ENCODE peak calls at places on chromosome 20, in ten cellular contexts. K is brain microvascular endothelial cell; U is uterus; F is stomach; D is mammary epithelial cell; R is tibial nerve; V is left lung; H is Peyer's patch; P is CD8-positive, alpha-beta T cell; N is lower lobe of right lung. M is an unnamed sample.
A peak's percentile ranks its signal among the peaks of the same experiment; 100 is the strongest.

GRCh38 chr20:19992996-19993908 is 23.9 kb upstream of the NAA20 start:
- DNase-seq in U (no peak), H (no peak), N (no peak), V (no peak), D (peak; percentile 95), F (no peak), R (no peak), P (no peak), K (peak; percentile 88), M (no peak)

GRCh38 chr20:4064118-4064962 is 49.0 kb upstream of the RNF24 start:
- DNase-seq in V (peak; percentile 91), N (peak; percentile 88), K (peak; percentile 88), R (peak; percentile 88), P (no peak), F (peak; percentile 94), H (peak; percentile 24), U (peak; percentile 93), D (peak; percentile 79), M (no peak)

GRCh38 chr20:23627501-23627900 is 10.3 kb downstream of the CST3 start:
- DNase-seq in R (no peak), U (no peak), F (no peak), P (no peak), H (no peak), N (no peak), K (no peak), D (no peak), V (no peak), M (no peak)

GRCh38 chr20:34938466-34939163 is 17.0 kb downstream of the GSS start:
- DNase-seq in D (no peak), V (peak; percentile 76), F (peak; percentile 91), H (no peak), P (no peak), U (no peak), N (peak; percentile 74), R (peak; percentile 25), K (no peak), M (no peak)

GRCh38 chr20:10040070-10040970 is 5.5 kb downstream of the ANKEF1 start:
- DNase-seq in F (no peak), U (no peak), D (peak; percentile 79), R (no peak), V (no peak), N (no peak), H (no peak), P (no peak), K (peak; percentile 67), M (no peak)

GRCh38 chr20:15831201-15831600 is 742.0 kb downstream of the KIF16B start:
- DNase-seq in H (no peak), K (no peak), F (no peak), N (no peak), R (no peak), P (no peak), U (no peak), D (peak; percentile 83), V (no peak), M (no peak)

GRCh38 chr20:40286991-40287531 is 402.0 kb downstream of the MAFB start:
- DNase-seq in U (peak; percentile 23), P (no peak), R (no peak), V (no peak), D (peak; percentile 91), K (no peak), N (peak; percentile 74), H (no peak), F (peak; percentile 70), M (no peak)

GRCh38 chr20:24368253-24368652 is 101.2 kb upstream of the SYNDIG1 start:
- DNase-seq in H (no peak), F (no peak), K (no peak), U (no peak), N (no peak), P (no peak), V (no peak), R (no peak), D (no peak), M (no peak)

GRCh38 chr20:43388267-43389081 is 69.2 kb upstream of the SRSF6 start:
- DNase-seq in K (peak; percentile 1), V (peak; percentile 58), N (peak; percentile 62), F (no peak), U (peak; percentile 45), R (no peak), D (no peak), P (no peak), H (no peak), M (no peak)

GRCh38 chr20:14406495-14406894 is 69.1 kb upstream of the FLRT3 start:
- DNase-seq in R (no peak), N (no peak), K (peak; percentile 50), D (peak; percentile 72), F (no peak), P (no peak), U (no peak), H (no peak), V (no peak), M (no peak)

DNA sequence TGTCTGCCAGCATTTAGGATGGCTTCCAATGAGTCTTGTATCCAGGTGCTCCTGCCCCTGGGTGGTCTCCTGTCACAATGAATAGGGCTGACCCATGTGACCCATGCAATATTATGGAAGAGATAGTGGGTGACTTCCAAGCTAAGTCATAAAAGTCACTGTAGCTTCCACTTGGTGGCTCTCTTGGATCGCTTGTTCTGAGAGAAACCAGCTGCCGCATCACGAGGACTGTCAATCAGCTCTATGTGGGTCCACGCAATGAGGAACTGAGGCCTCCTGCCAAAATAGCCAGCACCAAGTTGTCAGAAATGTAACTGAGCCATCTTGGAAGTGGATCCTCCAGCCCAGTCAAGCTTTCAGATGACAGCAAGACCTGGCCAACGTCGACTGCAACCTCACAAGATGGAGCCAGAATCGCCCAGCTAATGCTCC is 14.9 kb upstream of the MATN4 start:
- DNase-seq in D (peak; percentile 51), V (peak; percentile 83), U (no peak), K (no peak), H (peak; percentile 62), R (no peak), P (no peak), N (peak; percentile 78), F (peak; percentile 70), M (no peak)
- TF ChIP-seq CTCF in D (no peak), V (no peak), U (no peak), K (peak; percentile 27), H (no peak), R (peak; percentile 28), P (no peak), N (peak; percentile 33), F (peak; percentile 18), M (peak; percentile 37)

DNA sequence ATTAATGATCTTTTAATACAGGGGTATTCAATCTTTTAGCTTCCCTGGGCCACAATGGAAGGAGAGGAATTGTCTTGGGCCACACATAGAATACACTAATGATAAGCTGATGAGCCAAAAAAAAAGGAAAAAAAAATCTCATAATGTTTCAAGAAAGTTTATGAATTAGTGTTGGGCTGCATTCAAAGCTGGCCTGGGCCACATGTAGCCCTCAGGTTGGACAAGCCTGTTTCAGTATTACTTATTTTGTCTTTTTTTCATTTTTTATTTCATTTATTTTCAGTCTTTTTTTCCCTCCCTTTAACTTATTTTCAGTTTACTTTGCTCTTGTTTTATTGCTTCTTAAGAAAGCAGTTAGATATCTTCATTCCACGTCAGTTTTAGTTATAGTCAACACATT is 2171.8 kb upstream of the DEFB115 start:
- DNase-seq in D (no peak), K (no peak), U (no peak), F (no peak), V (no peak), P (no peak), R (no peak), N (no peak), H (no peak), M (no peak)
- H3K4me3 ChIP-seq in D (no peak overlapping the region), K (no peak overlapping the region), U (no peak overlapping the region), F (no peak overlapping the region), V (no peak overlapping the region), P (no peak overlapping the region), R (no peak overlapping the region), N (no peak overlapping the region), H (no peak overlapping the region), M (no peak overlapping the region)

GRCh38 chr20:63044605-63045004 is 37.8 kb upstream of the BHLHE23 start:
- DNase-seq in F (no peak), P (no peak), K (no peak), H (no peak), U (no peak), D (no peak), R (no peak), N (peak; percentile 13), V (no peak), M (no peak)

GRCh38 chr20:63044204-63044600 is 37.4 kb upstream of the BHLHE23 start:
- DNase-seq in D (no peak), U (no peak), N (peak; percentile 20), R (no peak), H (no peak), F (no peak), V (no peak), K (no peak), P (no peak), M (no peak)

GRCh38 chr20:63041776-63042175 is 35.0 kb upstream of the BHLHE23 start:
- DNase-seq in U (no peak), F (no peak), K (no peak), N (peak; percentile 3), D (no peak), R (no peak), H (no peak), V (no peak), P (no peak), M (no peak)

GRCh38 chr20:63042448-63043071 is 35.8 kb upstream of the BHLHE23 start:
- DNase-seq in F (no peak), N (peak; percentile 10), U (no peak), V (no peak), P (no peak), R (no peak), H (no peak), D (no peak), K (no peak), M (no peak)

GRCh38 chr20:63043348-63044203 is 36.8 kb upstream of the BHLHE23 start:
- DNase-seq in R (no peak), D (no peak), F (no peak), N (peak; percentile 43), U (no peak), V (no peak), K (no peak), P (no peak), H (no peak), M (no peak)
- H3K27me3 ChIP-seq in R (no peaks in the 10 kb centered on the region), D (no peaks in the 10 kb centered on the region), F (peaks cover 93% of the 10 kb centered on the region), N (peaks cover 29% of the 10 kb centered on the region), U (no peaks in the 10 kb centered on the region), V (no peaks in the 10 kb centered on the region), K (peaks cover 12% of the 10 kb centered on the region), P (no peaks in the 10 kb centered on the region), H (no peaks in the 10 kb centered on the region), M (no peaks in the 10 kb centered on the region)

GRCh38 chr20:1375515-1375914 is 17.3 kb downstream of the FKBP1A start:
- DNase-seq in P (no peak), K (peak; percentile 70), D (peak; percentile 37), R (no peak), U (no peak), F (no peak), N (no peak), H (no peak), V (no peak), M (no peak)

GRCh38 chr20:1373036-1373435 is 19.8 kb downstream of the FKBP1A start:
- DNase-seq in F (no peak), V (no peak), U (no peak), H (no peak), N (no peak), P (no peak), K (no peak), R (no peak), D (no peak), M (no peak)

GRCh38 chr20:1376007-1376406 is 16.8 kb downstream of the FKBP1A start:
- DNase-seq in K (no peak), V (no peak), R (no peak), H (no peak), D (no peak), P (no peak), N (no peak), U (no peak), F (no peak), M (no peak)

GRCh38 chr20:1373614-1374013 is 19.2 kb downstream of the FKBP1A start:
- DNase-seq in P (no peak), R (no peak), D (no peak), K (no peak), U (no peak), H (no peak), N (no peak), F (no peak), V (no peak), M (no peak)

GRCh38 chr20:1374246-1374645 is 18.6 kb downstream of the FKBP1A start:
- DNase-seq in F (no peak), V (no peak), P (no peak), D (no peak), R (no peak), K (no peak), H (no peak), N (no peak), U (no peak), M (no peak)
- TF ChIP-seq CTCF in F (no peak), V (no peak), P (no peak), D (peak; percentile 15), R (no peak), K (peak; percentile 10), H (no peak), N (no peak), U (no peak), M (no peak)

M was measured in GM06990.